ENCODE peak calls at places on chromosomes 11 and 22, in five cellular contexts. D is GM23338, E is HCT116, N is MM.1S, T is hepatocyte. G is an unnamed sample.

GRCh38 chr22:43883012-43883661 is 8.7 kb downstream of the PNPLA5 start:
- DNase-seq in D (peak), T (peak), N (peak), E (peak), G (peak)

GRCh38 chr22:18999416-18999815 is 63.3 kb upstream of the PRODH start:
- DNase-seq in D (no peak), N (no peak), E (no peak), T (no peak), G (no peak)

GRCh38 chr11:7664867-7665266 is 8.4 kb downstream of the CYB5R2 start:
- DNase-seq in T (no peak), E (no peak), N (no peak), D (no peak), G (no peak)

GRCh38 chr22:41914611-41915034 is 251 bp downstream of the SHISA8 start:
- DNase-seq in N (no peak), E (no peak), T (no peak), D (no peak), G (peak)

GRCh38 chr22:30637701-30638114 is 2.1 kb downstream of the SLC35E4 start:
- DNase-seq in T (no peak), E (no peak), N (no peak), D (no peak), G (no peak)

GRCh38 chr22:28395920-28396447 is 283.7 kb downstream of the TTC28 start:
- DNase-seq in D (no peak), N (no peak), E (no peak), T (no peak), G (no peak)

GRCh38 chr22:30864441-30865420 is 103.8 kb downstream of the MORC2 start:
- DNase-seq in T (peak), N (no peak), D (no peak), E (no peak), G (no peak)

GRCh38 chr11:119635041-119635745 is 93.8 kb downstream of the NECTIN1 start:
- DNase-seq in E (no peak), D (no peak), T (no peak), N (no peak), G (no peak)

GRCh38 chr11:119085523-119085878 is 820 bp downstream of the HMBS start:
- DNase-seq in D (no peak), T (peak), N (no peak), E (no peak), G (peak)

GRCh38 chr11:94912806-94913205 is 60.5 kb downstream of the CWC15 start:
- DNase-seq in D (no peak), T (no peak), E (no peak), N (no peak), G (no peak)

DNA sequence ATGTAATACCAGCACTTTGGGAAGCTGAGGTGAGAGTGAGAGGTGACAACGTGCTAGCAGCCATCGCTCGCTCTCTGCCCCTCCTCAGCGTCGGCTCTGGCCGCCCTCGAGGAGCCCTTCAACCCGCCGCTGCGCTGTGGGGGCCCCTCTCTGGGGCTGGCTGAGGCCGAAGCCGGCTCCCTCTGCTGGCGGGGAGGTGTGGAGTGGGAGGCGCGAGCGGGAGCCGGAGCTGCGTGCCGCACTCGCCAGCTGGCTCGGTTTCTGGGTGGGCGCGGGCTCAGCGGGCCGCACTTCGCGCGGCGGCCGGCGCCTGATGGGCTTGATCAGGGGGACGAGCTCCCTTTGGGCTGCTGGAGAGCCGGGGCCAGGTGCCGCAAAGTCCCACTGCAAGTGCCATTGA is 98.9 kb upstream of the UBASH3B start:
- DNase-seq in T (peak), D (peak), N (peak), E (no peak), G (peak)
- TF ChIP-seq CTCF in T (peak), D (peak), N (peak), E (peak), G (peak)

DNA sequence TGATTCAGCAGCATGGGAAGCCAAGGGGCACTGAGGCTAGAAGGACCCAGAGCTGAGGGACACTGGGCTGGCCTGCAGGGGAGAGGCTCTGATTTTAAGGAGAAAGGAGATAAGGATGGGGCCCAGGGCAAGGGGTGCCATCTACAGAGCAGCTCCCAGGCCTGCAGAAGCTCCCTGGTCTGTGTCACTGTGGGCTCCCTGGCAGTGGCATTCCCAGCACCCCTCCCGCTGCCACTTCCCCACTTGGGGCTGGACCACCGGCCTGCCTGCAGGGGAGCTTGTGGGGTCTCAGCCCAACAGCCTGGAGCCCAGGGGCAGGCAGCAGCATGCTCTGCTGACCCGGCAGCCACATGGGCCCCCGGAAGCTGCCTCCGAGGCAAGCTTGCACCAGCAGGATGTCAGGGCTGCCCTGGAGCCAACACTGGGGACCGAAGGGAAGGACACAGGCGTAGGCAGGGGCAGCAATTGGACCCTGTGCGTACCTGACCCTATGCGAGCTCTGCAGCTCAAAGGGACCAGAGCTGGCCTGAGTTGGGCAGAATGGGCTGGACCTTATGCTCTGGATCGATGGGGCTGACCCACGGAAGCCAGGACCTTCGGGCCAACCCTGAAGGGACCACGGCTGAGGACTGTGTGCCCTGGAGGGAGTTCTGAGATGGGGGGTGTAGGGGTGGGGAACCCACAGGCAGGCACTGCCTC is 35.4 kb upstream of the WNT7B start:
- DNase-seq in T (no peak), N (no peak), D (no peak), E (no peak), G (no peak)
- TF ChIP-seq EZH2phosphoT487 in T (no peak), N (no peak), D (no peak), E (no peak), G (no peak)

GRCh38 chr22:39686776-39687525 is 116.4 kb downstream of the CACNA1I start:
- DNase-seq in T (no peak), E (no peak), D (no peak), N (no peak), G (no peak)

GRCh38 chr22:39688186-39688768 is 117.7 kb downstream of the CACNA1I start:
- DNase-seq in D (no peak), T (no peak), N (no peak), E (no peak), G (no peak)

GRCh38 chr22:39690901-39691620 is 120.5 kb downstream of the CACNA1I start:
- DNase-seq in E (no peak), D (peak), T (peak), N (no peak), G (peak)

GRCh38 chr22:39686178-39686620 is 115.6 kb downstream of the CACNA1I start:
- DNase-seq in N (no peak), T (no peak), D (no peak), E (no peak), G (no peak)

DNA sequence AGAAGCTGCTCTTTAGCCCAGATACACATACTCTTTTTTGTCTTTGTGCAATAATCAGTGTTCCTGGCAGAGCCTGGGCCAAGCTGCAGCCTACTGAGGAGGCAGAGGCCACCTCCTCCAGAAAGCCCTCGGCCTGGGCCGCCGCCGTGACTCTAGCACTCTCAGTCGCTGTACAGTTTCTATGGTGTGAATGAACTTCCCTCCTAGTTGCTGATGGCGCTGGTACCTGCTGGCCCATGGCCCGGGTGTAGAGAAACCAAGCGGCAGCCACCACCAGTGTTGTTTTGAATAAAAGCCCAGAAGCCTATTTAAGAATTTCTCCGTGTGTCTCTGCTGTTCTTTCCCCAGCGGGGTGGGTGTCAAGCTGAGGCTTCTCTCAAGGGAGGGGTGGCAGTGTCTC is 118.9 kb downstream of the CACNA1I start:
- DNase-seq in T (no peak), E (no peak), N (no peak), D (no peak), G (no peak)
- TF ChIP-seq CTCF in T (no peak), E (no peak), N (no peak), D (no peak), G (no peak)

GRCh38 chr11:65445101-65445603 is 22.6 kb downstream of the NEAT1 start:
- DNase-seq in N (no peak), E (no peak), D (no peak), T (no peak), G (no peak)

GRCh38 chr11:65445604-65446445 is 23.2 kb downstream of the NEAT1 start:
- DNase-seq in T (no peak), N (no peak), D (no peak), E (no peak), G (no peak)

GRCh38 chr11:65446446-65447277 is 24.1 kb downstream of the NEAT1 start:
- DNase-seq in N (no peak), D (no peak), T (no peak), E (no peak), G (no peak)

GRCh38 chr11:65448074-65448417 is 25.4 kb downstream of the NEAT1 start:
- DNase-seq in D (no peak), T (no peak), E (no peak), N (no peak), G (no peak)

GRCh38 chr11:65448418-65449196 is 26.0 kb downstream of the NEAT1 start:
- DNase-seq in N (no peak), T (peak), D (peak), E (no peak), G (peak)
- TF ChIP-seq EZH2phosphoT487 in N (no peak), T (no peak), D (no peak), E (no peak), G (no peak)

GRCh38 chr11:60946601-60947265 is 5.2 kb downstream of the SLC15A3 start:
- DNase-seq in E (no peak), T (no peak), N (no peak), D (no peak), G (no peak)

GRCh38 chr11:60945295-60945667 is 6.7 kb downstream of the SLC15A3 start:
- DNase-seq in N (no peak), D (no peak), E (no peak), T (no peak), G (no peak)

GRCh38 chr11:60942970-60943565 is 8.9 kb downstream of the SLC15A3 start:
- DNase-seq in N (no peak), E (no peak), T (no peak), D (no peak), G (no peak)

GRCh38 chr11:60942207-60942606 is 9.8 kb downstream of the SLC15A3 start:
- DNase-seq in N (no peak), D (no peak), E (no peak), T (no peak), G (no peak)

DNA sequence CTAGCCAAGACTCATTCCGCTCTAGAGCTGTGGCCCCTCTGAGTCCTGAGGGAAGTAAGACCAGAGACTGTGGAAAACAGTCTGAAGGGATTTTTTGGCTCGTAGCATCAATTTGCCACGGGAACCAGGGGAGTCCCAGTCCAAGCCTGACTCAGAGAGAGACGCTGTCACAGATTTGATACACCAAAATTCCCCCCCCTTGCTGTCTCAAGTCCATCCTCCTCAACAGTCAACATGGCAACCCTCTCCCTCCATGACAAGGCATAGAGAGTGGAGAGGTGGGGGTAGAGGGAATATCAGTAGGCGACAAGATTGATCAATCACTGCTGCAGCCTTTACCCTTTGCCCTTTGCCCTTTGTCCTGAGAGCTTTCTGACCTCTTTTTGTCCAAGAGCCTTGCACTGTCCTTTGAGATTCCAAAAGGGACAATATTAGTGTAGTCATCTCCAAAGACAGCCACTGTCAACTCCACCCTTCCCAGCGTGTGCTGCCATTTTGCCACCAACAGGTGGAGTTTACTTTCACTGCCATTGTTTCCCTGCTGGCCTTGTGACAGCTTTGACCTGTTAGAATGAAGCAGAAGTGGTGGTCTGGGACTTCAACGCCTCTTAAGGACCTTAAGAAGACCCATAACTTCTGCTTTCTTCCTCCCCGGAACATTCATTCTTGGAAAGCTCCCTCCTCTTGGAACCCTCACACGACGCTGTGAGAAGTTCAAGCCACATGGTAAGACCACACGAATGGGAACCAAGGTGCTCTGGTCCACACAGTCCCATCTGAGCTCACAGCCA is 7.3 kb downstream of the SLC15A3 start:
- DNase-seq in D (peak), E (no peak), T (no peak), N (peak), G (no peak)
- TF ChIP-seq CTCF in D (peak), E (peak), T (no peak), N (peak), G (peak)

G was measured in neural progenitor cell.